ENCODE peak calls at places on chromosome 7, in six cellular contexts. One of them, this sample, is unnamed.

GRCh38 chr7:80905334-80905733 is 13.5 kb downstream of the SEMA3C start:
- DNase-seq in neuronal stem cell: no peak
- DNase-seq in mesendoderm: no peak
- DNase-seq in fibroblast of lung: no peak
- DNase-seq in keratinocyte: no peak
- DNase-seq in IMR-90: no peak
- DNase-seq in this sample: no peak

GRCh38 chr7:124840435-124840834 is 74.8 kb upstream of the GPR37 start:
- DNase-seq in neuronal stem cell: peak
- DNase-seq in mesendoderm: peak
- DNase-seq in fibroblast of lung: no peak
- DNase-seq in keratinocyte: no peak
- DNase-seq in IMR-90: no peak
- DNase-seq in this sample: peak

GRCh38 chr7:16708496-16708895 is 45.1 kb upstream of the TSPAN13 start:
- DNase-seq in neuronal stem cell: no peak
- DNase-seq in mesendoderm: no peak
- DNase-seq in fibroblast of lung: peak
- DNase-seq in keratinocyte: no peak
- DNase-seq in IMR-90: no peak
- DNase-seq in this sample: no peak

GRCh38 chr7:98251251-98251843 is 685 bp downstream of the TECPR1 start:
- DNase-seq in neuronal stem cell: no peak
- DNase-seq in mesendoderm: no peak
- DNase-seq in fibroblast of lung: peak
- DNase-seq in keratinocyte: no peak
- DNase-seq in IMR-90: no peak
- DNase-seq in this sample: no peak

GRCh38 chr7:148621563-148621962 is 31.0 kb downstream of the C7orf33 start:
- DNase-seq in neuronal stem cell: no peak
- DNase-seq in mesendoderm: no peak
- DNase-seq in fibroblast of lung: no peak
- DNase-seq in keratinocyte: no peak
- DNase-seq in IMR-90: no peak
- DNase-seq in this sample: no peak

GRCh38 chr7:158010956-158011698 is 576.5 kb downstream of the PTPRN2 start:
- DNase-seq in neuronal stem cell: no peak
- DNase-seq in mesendoderm: no peak
- DNase-seq in fibroblast of lung: no peak
- DNase-seq in keratinocyte: no peak
- DNase-seq in IMR-90: no peak
- DNase-seq in this sample: no peak

GRCh38 chr7:5200561-5201235 is 10.7 kb downstream of the WIPI2 start:
- DNase-seq in neuronal stem cell: no peak
- DNase-seq in mesendoderm: no peak
- DNase-seq in fibroblast of lung: no peak
- DNase-seq in keratinocyte: no peak
- DNase-seq in IMR-90: no peak
- DNase-seq in this sample: no peak

GRCh38 chr7:71618281-71618680 is 486.3 kb downstream of the GALNT17 start:
- DNase-seq in neuronal stem cell: no peak
- DNase-seq in mesendoderm: no peak
- DNase-seq in fibroblast of lung: peak
- DNase-seq in keratinocyte: no peak
- DNase-seq in IMR-90: no peak
- DNase-seq in this sample: no peak

GRCh38 chr7:80294321-80294720 is 159.7 kb downstream of the GNAI1 start:
- DNase-seq in neuronal stem cell: no peak
- DNase-seq in mesendoderm: no peak
- DNase-seq in fibroblast of lung: peak
- DNase-seq in keratinocyte: no peak
- DNase-seq in IMR-90: peak
- DNase-seq in this sample: no peak

GRCh38 chr7:43454936-43455518 is 127.9 kb upstream of the STK17A start:
- DNase-seq in neuronal stem cell: peak
- DNase-seq in mesendoderm: peak
- DNase-seq in fibroblast of lung: peak
- DNase-seq in keratinocyte: no peak
- DNase-seq in IMR-90: peak
- DNase-seq in this sample: peak
- H3K4me2 ChIP-seq in neuronal stem cell: no peak
- H3K4me2 ChIP-seq in mesendoderm: no peak
- H3K4me2 ChIP-seq in fibroblast of lung: peak
- H3K4me2 ChIP-seq in keratinocyte: peak
- H3K4me2 ChIP-seq in IMR-90: peak
- H3K4me2 ChIP-seq in this sample: peak

GRCh38 chr7:142833174-142834027 is 21.5 kb upstream of the EPHB6 start:
- DNase-seq in neuronal stem cell: no peak
- DNase-seq in mesendoderm: peak
- DNase-seq in fibroblast of lung: no peak
- DNase-seq in keratinocyte: no peak
- DNase-seq in IMR-90: no peak
- DNase-seq in this sample: no peak

GRCh38 chr7:142835487-142835886 is 19.4 kb upstream of the EPHB6 start:
- DNase-seq in neuronal stem cell: no peak
- DNase-seq in mesendoderm: peak
- DNase-seq in fibroblast of lung: no peak
- DNase-seq in keratinocyte: no peak
- DNase-seq in IMR-90: no peak
- DNase-seq in this sample: no peak

GRCh38 chr7:142842251-142842766 is 12.6 kb upstream of the EPHB6 start:
- DNase-seq in neuronal stem cell: no peak
- DNase-seq in mesendoderm: no peak
- DNase-seq in fibroblast of lung: no peak
- DNase-seq in keratinocyte: no peak
- DNase-seq in IMR-90: no peak
- DNase-seq in this sample: no peak

DNA sequence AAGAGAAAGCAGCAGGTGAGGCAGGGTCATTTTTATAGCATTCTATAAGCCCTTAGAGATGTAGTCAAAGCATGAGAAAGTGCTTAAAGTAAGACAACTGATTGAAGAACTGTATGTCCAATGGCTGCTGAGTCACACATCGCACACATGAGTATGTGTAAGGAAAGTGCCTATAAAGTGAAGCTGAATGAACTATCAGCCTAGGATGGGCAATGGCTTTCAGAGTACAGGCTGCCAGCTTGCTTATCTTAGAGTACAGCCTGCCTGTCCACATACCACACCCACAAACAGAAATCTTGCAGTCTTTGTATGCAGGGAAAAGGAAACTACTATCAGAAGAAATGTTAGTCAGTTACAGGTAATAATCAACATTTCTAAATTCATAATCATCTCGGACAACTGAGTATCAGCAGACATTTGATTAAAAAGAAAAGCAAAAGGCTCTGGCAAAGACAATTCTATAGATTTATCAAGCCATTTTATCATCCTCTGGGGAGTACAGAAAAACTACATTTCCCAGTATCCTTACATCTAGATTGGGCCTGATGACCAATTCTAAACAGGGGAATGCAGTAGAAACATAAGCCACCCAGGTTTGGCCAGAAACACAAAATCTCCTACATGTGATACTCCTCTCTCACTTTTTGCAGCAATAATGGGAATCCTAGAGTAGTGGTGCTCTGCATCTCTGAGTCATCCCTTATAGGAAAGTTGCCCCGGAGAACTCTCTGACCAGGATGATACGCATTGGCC is 16.2 kb upstream of the EPHB6 start:
- DNase-seq in neuronal stem cell: no peak
- DNase-seq in mesendoderm: no peak
- DNase-seq in fibroblast of lung: no peak
- DNase-seq in keratinocyte: no peak
- DNase-seq in IMR-90: no peak
- DNase-seq in this sample: no peak
- H3K4me2 ChIP-seq in neuronal stem cell: no peak
- H3K4me2 ChIP-seq in mesendoderm: no peak
- H3K4me2 ChIP-seq in fibroblast of lung: no peak
- H3K4me2 ChIP-seq in keratinocyte: no peak
- H3K4me2 ChIP-seq in IMR-90: no peak
- H3K4me2 ChIP-seq in this sample: no peak

GRCh38 chr7:21942955-21943354 is 2.7 kb downstream of the CDCA7L start:
- DNase-seq in neuronal stem cell: no peak
- DNase-seq in mesendoderm: no peak
- DNase-seq in fibroblast of lung: no peak
- DNase-seq in keratinocyte: no peak
- DNase-seq in IMR-90: no peak
- DNase-seq in this sample: no peak

GRCh38 chr7:21939136-21939857 is 6.4 kb downstream of the CDCA7L start:
- DNase-seq in neuronal stem cell: no peak
- DNase-seq in mesendoderm: no peak
- DNase-seq in fibroblast of lung: peak
- DNase-seq in keratinocyte: no peak
- DNase-seq in IMR-90: no peak
- DNase-seq in this sample: no peak

GRCh38 chr7:21943436-21943835 is 2.3 kb downstream of the CDCA7L start:
- DNase-seq in neuronal stem cell: no peak
- DNase-seq in mesendoderm: no peak
- DNase-seq in fibroblast of lung: no peak
- DNase-seq in keratinocyte: no peak
- DNase-seq in IMR-90: no peak
- DNase-seq in this sample: no peak

GRCh38 chr7:21939858-21940322 is 5.8 kb downstream of the CDCA7L start:
- DNase-seq in neuronal stem cell: no peak
- DNase-seq in mesendoderm: no peak
- DNase-seq in fibroblast of lung: no peak
- DNase-seq in keratinocyte: no peak
- DNase-seq in IMR-90: no peak
- DNase-seq in this sample: no peak

GRCh38 chr7:21941570-21942224 is 4.0 kb downstream of the CDCA7L start:
- DNase-seq in neuronal stem cell: no peak
- DNase-seq in mesendoderm: peak
- DNase-seq in fibroblast of lung: peak
- DNase-seq in keratinocyte: no peak
- DNase-seq in IMR-90: peak
- DNase-seq in this sample: no peak
- H3K4me2 ChIP-seq in neuronal stem cell: no peak
- H3K4me2 ChIP-seq in mesendoderm: no peak
- H3K4me2 ChIP-seq in fibroblast of lung: no peak
- H3K4me2 ChIP-seq in keratinocyte: peak
- H3K4me2 ChIP-seq in IMR-90: peak
- H3K4me2 ChIP-seq in this sample: no peak

DNA sequence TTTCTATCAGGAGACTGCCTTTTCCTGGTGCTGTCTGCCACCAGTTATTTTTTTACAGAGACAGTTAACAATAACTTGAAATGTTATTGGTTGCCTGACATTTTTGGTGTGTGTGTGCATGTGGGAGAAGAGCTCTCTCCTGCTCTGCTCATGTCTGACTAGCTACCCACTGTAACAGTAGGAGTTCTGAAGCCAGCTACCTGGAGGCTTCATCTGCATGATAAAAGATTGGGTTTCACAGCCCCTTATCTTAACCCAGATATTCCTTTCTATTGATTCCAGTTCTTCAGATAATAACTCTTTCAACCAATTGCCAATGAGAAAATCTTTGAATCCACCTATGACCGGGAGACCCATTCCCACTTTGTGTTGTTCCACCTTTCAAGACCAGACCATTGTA is 237.4 kb upstream of the PPP1R3A start:
- DNase-seq in neuronal stem cell: no peak
- DNase-seq in mesendoderm: peak
- DNase-seq in fibroblast of lung: no peak
- DNase-seq in keratinocyte: no peak
- DNase-seq in IMR-90: no peak
- DNase-seq in this sample: no peak
- H3K4me2 ChIP-seq in neuronal stem cell: no peak
- H3K4me2 ChIP-seq in mesendoderm: no peak
- H3K4me2 ChIP-seq in fibroblast of lung: no peak
- H3K4me2 ChIP-seq in keratinocyte: no peak
- H3K4me2 ChIP-seq in IMR-90: no peak
- H3K4me2 ChIP-seq in this sample: no peak